ENCODE peak calls at places on chromosome 11, in four cellular contexts. R is HCT116, F is HepG2, Z is K562. A is an unnamed sample.

GRCh38 chr11:65826972-65827773 is 6.6 kb upstream of the SNX32 start:
- DNase-seq in R (no peak), F (no peak), Z (no peak), A (no peak)

GRCh38 chr11:1568451-1568911 is 3.6 kb downstream of the DUSP8 start:
- DNase-seq in R (no peak), F (no peak), Z (no peak), A (no peak)

GRCh38 chr11:3231851-3232744 is at the start of gene MRGPRE:
- DNase-seq in R (no peak), F (no peak), Z (peak; percentile 85), A (no peak)

GRCh38 chr11:26741036-26741435 is 19.2 kb upstream of the SLC5A12 start:
- DNase-seq in R (no peak), F (no peak), Z (no peak), A (no peak)

GRCh38 chr11:43072096-43072495 is 239.7 kb upstream of the API5 start:
- DNase-seq in R (no peak), F (no peak), Z (no peak), A (no peak)

GRCh38 chr11:78806214-78807004 is 231.7 kb upstream of the NARS2 start:
- DNase-seq in R (no peak), F (no peak), Z (no peak), A (no peak)

GRCh38 chr11:64291746-64292457 is 800 bp downstream of the KCNK4 start:
- DNase-seq in R (no peak), F (no peak), Z (no peak), A (no peak)

GRCh38 chr11:133978816-133979215 is 22.0 kb upstream of the IGSF9B start:
- DNase-seq in R (no peak), F (no peak), Z (no peak), A (no peak)

GRCh38 chr11:43947003-43947500 is 4.6 kb downstream of the C11orf96 start:
- DNase-seq in R (peak; percentile 19), F (peak; percentile 27), Z (peak; percentile 82), A (no peak)

GRCh38 chr11:75532200-75532972 is 6.6 kb upstream of the GDPD5 start:
- DNase-seq in R (peak; percentile 56), F (peak; percentile 70), Z (peak; percentile 91), A (peak; percentile 58)

GRCh38 chr11:20014067-20014402 is 146.2 kb downstream of the DBX1 start:
- DNase-seq in R (no peak), F (no peak), Z (no peak), A (no peak)

GRCh38 chr11:19344661-19345518 is 104.1 kb upstream of the E2F8 start:
- DNase-seq in R (no peak), F (no peak), Z (no peak), A (no peak)

GRCh38 chr11:116653206-116653605 is 119.6 kb downstream of the BUD13 start:
- DNase-seq in R (no peak), F (no peak), Z (no peak), A (no peak)

GRCh38 chr11:132911186-132911585 is 621.1 kb downstream of the OPCML start:
- DNase-seq in R (no peak), F (no peak), Z (no peak), A (no peak)

GRCh38 chr11:69390561-69390960 is 90.9 kb upstream of the LINC01488 start:
- DNase-seq in R (no peak), F (no peak), Z (no peak), A (no peak)

GRCh38 chr11:112785104-112785503 is 176.1 kb upstream of the NCAM1 start:
- DNase-seq in R (no peak), F (no peak), Z (no peak), A (no peak)

GRCh38 chr11:69240332-69241074 is 53.5 kb upstream of the MYEOV start:
- DNase-seq in R (peak; percentile 18), F (no peak), Z (peak; percentile 14), A (no peak)

GRCh38 chr11:38791346-38791961 is 2193.4 kb upstream of the RAG2 start:
- DNase-seq in R (peak; percentile 8), F (peak; percentile 54), Z (peak; percentile 77), A (peak; percentile 25)

GRCh38 chr11:71568707-71569349 is 3.5 kb downstream of the KRTAP5-10 start:
- DNase-seq in R (no peak), F (no peak), Z (no peak), A (no peak)

GRCh38 chr11:43913829-43914380 is 28.5 kb upstream of the C11orf96 start:
- DNase-seq in R (no peak), F (no peak), Z (no peak), A (no peak)

GRCh38 chr11:68302256-68303054 is 9.9 kb upstream of the LRP5 start:
- DNase-seq in R (peak; percentile 39), F (peak; percentile 71), Z (no peak), A (no peak)

GRCh38 chr11:123056835-123057491 is 5.0 kb downstream of the HSPA8 start:
- DNase-seq in R (no peak), F (no peak), Z (peak; percentile 24), A (no peak)

GRCh38 chr11:124898711-124899110 is 1.0 kb upstream of the ROBO4 start:
- DNase-seq in R (no peak), F (peak; percentile 44), Z (no peak), A (no peak)

GRCh38 chr11:77074626-77075221 is 8.0 kb downstream of the CAPN5 start:
- DNase-seq in R (no peak), F (no peak), Z (no peak), A (no peak)

GRCh38 chr11:77111946-77112345 is 9.3 kb downstream of the OMP start:
- DNase-seq in R (no peak), F (no peak), Z (no peak), A (no peak)

GRCh38 chr11:130470832-130471706 is 22.6 kb downstream of the ADAMTS15 start:
- DNase-seq in R (no peak), F (no peak), Z (no peak), A (no peak)

GRCh38 chr11:130472434-130472961 is 24.1 kb downstream of the ADAMTS15 start:
- DNase-seq in R (no peak), F (no peak), Z (no peak), A (no peak)

GRCh38 chr11:130467116-130467990 is 18.9 kb downstream of the ADAMTS15 start:
- DNase-seq in R (no peak), F (no peak), Z (no peak), A (no peak)

GRCh38 chr11:130471731-130472433 is 23.4 kb downstream of the ADAMTS15 start:
- DNase-seq in R (no peak), F (no peak), Z (no peak), A (no peak)

GRCh38 chr11:130469181-130469580 is 20.7 kb downstream of the ADAMTS15 start:
- DNase-seq in R (no peak), F (no peak), Z (no peak), A (no peak)
- H3K36me3 ChIP-seq in R (no peaks in the 10 kb centered on the region), F (no peaks in the 10 kb centered on the region), Z (no peaks in the 10 kb centered on the region), A (no peaks in the 10 kb centered on the region)

GRCh38 chr11:60887531-60887930 is 18.9 kb downstream of the PRPF19 start:
- DNase-seq in R (peak; percentile 31), F (peak; percentile 66), Z (peak; percentile 74), A (no peak)
- TF ChIP-seq TCF7L2 in R (no peak), F (no peak), Z (no peak), A (no peak)

GRCh38 chr11:45869551-45869950 is 15.9 kb upstream of the MAPK8IP1 start:
- DNase-seq in R (no peak), F (no peak), Z (no peak), A (no peak)
- H3K36me3 ChIP-seq in R (peaks cover 9% of the 10 kb centered on the region), F (peaks cover 27% of the 10 kb centered on the region), Z (peaks cover 76% of the 10 kb centered on the region), A (peaks cover 2% of the 10 kb centered on the region)

GRCh38 chr11:57552479-57552878 is 15.0 kb downstream of the UBE2L6 start:
- DNase-seq in R (no peak), F (peak; percentile 89), Z (peak; percentile 30), A (no peak)
- TF ChIP-seq TCF7L2 in R (no peak), F (peak; percentile 71), Z (peak; percentile 47), A (no peak)

GRCh38 chr11:128469220-128469619 is 118.1 kb downstream of the ETS1 start:
- DNase-seq in R (no peak), F (no peak), Z (no peak), A (no peak)

GRCh38 chr11:128468106-128468505 is 119.3 kb downstream of the ETS1 start:
- DNase-seq in R (no peak), F (no peak), Z (no peak), A (no peak)

GRCh38 chr11:128465946-128466688 is 121.2 kb downstream of the ETS1 start:
- DNase-seq in R (no peak), F (no peak), Z (no peak), A (no peak)

GRCh38 chr11:128467041-128467440 is 120.3 kb downstream of the ETS1 start:
- DNase-seq in R (no peak), F (no peak), Z (no peak), A (no peak)

GRCh38 chr11:128467610-128468041 is 119.7 kb downstream of the ETS1 start:
- DNase-seq in R (peak; percentile 86), F (peak; percentile 74), Z (no peak), A (peak; percentile 92)
- H3K36me3 ChIP-seq in R (no peaks in the 10 kb centered on the region), F (no peaks in the 10 kb centered on the region), Z (no peaks in the 10 kb centered on the region), A (peaks cover 14% of the 10 kb centered on the region)

DNA sequence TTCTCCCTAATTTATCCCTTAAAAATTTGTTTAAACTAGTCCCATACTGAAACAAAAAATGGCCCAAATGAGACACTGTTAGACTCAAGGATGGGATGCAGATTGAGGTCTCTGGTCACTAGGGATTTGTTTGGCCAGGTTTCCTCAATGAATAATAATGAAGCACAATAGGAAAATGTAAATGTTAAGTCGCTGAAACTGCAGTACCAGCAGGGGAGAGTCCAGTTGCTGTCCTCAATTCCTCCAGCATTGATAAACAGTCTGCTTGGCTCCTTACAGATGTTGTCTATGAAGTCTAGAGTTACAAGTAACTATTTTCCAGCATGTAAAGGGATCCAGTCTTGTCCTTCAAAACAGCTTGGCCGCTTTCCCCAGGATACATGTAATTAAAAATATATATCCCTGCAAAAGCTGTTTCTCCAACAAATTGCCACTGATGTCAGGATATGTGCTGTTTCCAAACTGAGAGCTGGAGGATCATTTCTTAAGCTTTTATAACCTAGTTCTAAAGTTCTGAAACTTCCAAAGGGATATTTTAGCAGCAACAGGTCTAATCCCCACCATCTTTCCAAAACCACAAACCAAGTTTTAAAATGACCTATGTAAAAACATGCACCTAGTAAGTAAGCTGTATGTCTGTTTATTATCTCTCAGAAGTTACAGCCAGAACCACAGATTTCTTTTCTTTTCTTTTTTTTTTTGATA is 2.1 kb downstream of the FZD4 start:
- DNase-seq in R (no peak), F (no peak), Z (no peak), A (no peak)
- TF ChIP-seq TCF7L2 in R (no peak), F (no peak), Z (no peak), A (no peak)

GRCh38 chr11:103736323-103736722 is 300.1 kb upstream of the DDI1 start:
- DNase-seq in R (no peak), F (no peak), Z (no peak), A (no peak)
- H3K36me3 ChIP-seq in R (no peaks in the 10 kb centered on the region), F (no peaks in the 10 kb centered on the region), Z (no peaks in the 10 kb centered on the region), A (no peaks in the 10 kb centered on the region)